ENCODE peak calls at places on chromosomes 12 and 14, in five cellular contexts. K, Y, G, S and T are unnamed samples.

GRCh38 chr12:76530531-76530930 is 29.0 kb downstream of the OSBPL8 start:
- DNase-seq in K (no peak), Y (no peak), S (no peak), G (no peak), T (no peak)

GRCh38 chr12:79776111-79776510 is 85.3 kb upstream of the PAWR start:
- DNase-seq in Y (no peak), S (no peak), G (no peak), K (no peak), T (no peak)

GRCh38 chr12:89918172-89918880 is 209.7 kb upstream of the ATP2B1 start:
- DNase-seq in Y (no peak), K (no peak), S (no peak), G (no peak), T (no peak)

GRCh38 chr14:104556256-104557021 is 23.1 kb upstream of the C14orf180 start:
- DNase-seq in G (no peak), Y (no peak), S (no peak), K (no peak), T (no peak)

GRCh38 chr14:81673930-81674329 is 140.3 kb upstream of the SEL1L start:
- DNase-seq in K (no peak), G (no peak), S (no peak), Y (no peak), T (no peak)

GRCh38 chr14:51547260-51547659 is 104.5 kb upstream of the FRMD6 start:
- DNase-seq in K (no peak), S (peak; percentile 15), G (peak; percentile 41), Y (peak; percentile 77), T (no peak)

GRCh38 chr12:52151153-52151858 is 40.5 kb downstream of the KRT80 start:
- DNase-seq in K (no peak), Y (no peak), G (no peak), S (no peak), T (no peak)

GRCh38 chr12:4438834-4439596 is 6.6 kb downstream of the FGF6 start:
- DNase-seq in G (no peak), Y (peak; percentile 8), S (no peak), K (no peak), T (no peak)

GRCh38 chr14:90698379-90698869 is 117.8 kb downstream of the TTC7B start:
- DNase-seq in G (no peak), S (peak; percentile 32), K (no peak), Y (peak; percentile 81), T (no peak)

GRCh38 chr12:106585862-106586534 is 3.2 kb downstream of the RFX4 start:
- DNase-seq in K (no peak), Y (no peak), S (no peak), G (no peak), T (no peak)

GRCh38 chr12:24919346-24920001 is 29.4 kb downstream of the BCAT1 start:
- DNase-seq in S (no peak), G (no peak), K (no peak), Y (no peak), T (no peak)

GRCh38 chr14:73008501-73008900 is 18.4 kb downstream of the ZFYVE1 start:
- DNase-seq in K (no peak), S (no peak), Y (no peak), G (no peak), T (no peak)

GRCh38 chr12:117507547-117507946 is 146.1 kb upstream of the NOS1 start:
- DNase-seq in S (no peak), K (peak; percentile 39), Y (no peak), G (no peak), T (no peak)

GRCh38 chr12:95279835-95280234 is 62.2 kb downstream of the VEZT start:
- DNase-seq in K (no peak), G (no peak), Y (no peak), S (no peak), T (no peak)

GRCh38 chr14:101198398-101199027 is 295.0 kb upstream of the RTL1 start:
- DNase-seq in S (no peak), Y (peak; percentile 26), K (peak; percentile 21), G (no peak), T (no peak)

GRCh38 chr14:36771256-36771655 is 109.6 kb downstream of the PAX9 start:
- DNase-seq in S (no peak), K (no peak), Y (no peak), G (no peak), T (no peak)

GRCh38 chr12:93107943-93108342 is 178.8 kb upstream of the EEA1 start:
- DNase-seq in Y (no peak), G (no peak), S (no peak), K (no peak), T (no peak)

GRCh38 chr12:110744176-110744575 is 1.5 kb upstream of the PPP1CC start:
- DNase-seq in Y (no peak), K (no peak), G (peak; percentile 57), S (peak; percentile 53), T (peak; percentile 50)

GRCh38 chr14:56143025-56143424 is 24.8 kb downstream of the PELI2 start:
- DNase-seq in G (no peak), Y (no peak), S (no peak), K (no peak), T (no peak)

GRCh38 chr12:65269603-65270002 is 8.9 kb upstream of the MSRB3 start:
- DNase-seq in G (no peak), K (no peak), S (no peak), Y (no peak), T (no peak)

GRCh38 chr14:61103541-61104339 is 122.7 kb downstream of the SLC38A6 start:
- DNase-seq in G (no peak), Y (no peak), S (peak; percentile 52), K (no peak), T (no peak)

GRCh38 chr14:98932436-98933325 is 339.3 kb downstream of the BCL11B start:
- DNase-seq in S (no peak), Y (no peak), K (no peak), G (no peak), T (no peak)

GRCh38 chr12:71948390-71948789 is 9.7 kb downstream of the TPH2 start:
- DNase-seq in S (no peak), K (no peak), Y (no peak), G (no peak), T (no peak)

GRCh38 chr14:63895510-63895909 is 42.7 kb downstream of the SYNE2 start:
- DNase-seq in S (no peak), K (no peak), G (no peak), Y (no peak), T (no peak)

GRCh38 chr14:95496690-95497241 is 19.7 kb downstream of the SYNE3 start:
- DNase-seq in Y (no peak), K (no peak), S (no peak), G (no peak), T (peak; percentile 14)

GRCh38 chr12:16604853-16605252 is 1.1 kb downstream of the LMO3 start:
- DNase-seq in G (no peak), S (no peak), Y (no peak), K (no peak), T (no peak)

DNA sequence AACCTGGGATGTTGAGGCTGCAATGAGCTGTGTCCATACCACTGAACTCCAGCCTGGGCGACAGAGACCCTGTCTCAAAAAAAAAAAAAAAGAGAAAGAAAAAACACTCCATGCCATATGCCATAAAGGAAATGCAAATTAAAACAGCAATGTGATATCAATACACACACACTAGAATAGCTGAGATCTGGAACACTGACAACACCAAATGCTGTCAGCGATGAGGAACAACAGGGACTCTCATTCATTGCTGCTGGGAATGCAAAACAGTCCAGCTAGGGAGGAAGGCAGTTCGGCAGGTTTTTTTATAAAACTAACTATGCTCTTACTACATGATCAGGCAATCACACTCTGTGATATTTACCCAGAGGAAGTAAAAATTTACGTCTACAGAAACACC is 3.4 kb upstream of the ABCB9 start:
- DNase-seq in Y (no peak), G (no peak), S (no peak), K (no peak), T (no peak)
- H3K27ac ChIP-seq in Y (no peak overlapping the region), G (no peak overlapping the region), S (peak overlapping the region; percentile 20), K (no peak overlapping the region), T (no peak overlapping the region)

GRCh38 chr12:57138526-57139272 is 8.7 kb downstream of the LRP1-AS start:
- DNase-seq in G (no peak), S (peak; percentile 67), Y (no peak), K (no peak), T (no peak)
- H3K27ac ChIP-seq in G (peak overlapping the region; percentile 57), S (no peak overlapping the region), Y (no peak overlapping the region), K (no peak overlapping the region), T (peak overlapping the region; percentile 67)

DNA sequence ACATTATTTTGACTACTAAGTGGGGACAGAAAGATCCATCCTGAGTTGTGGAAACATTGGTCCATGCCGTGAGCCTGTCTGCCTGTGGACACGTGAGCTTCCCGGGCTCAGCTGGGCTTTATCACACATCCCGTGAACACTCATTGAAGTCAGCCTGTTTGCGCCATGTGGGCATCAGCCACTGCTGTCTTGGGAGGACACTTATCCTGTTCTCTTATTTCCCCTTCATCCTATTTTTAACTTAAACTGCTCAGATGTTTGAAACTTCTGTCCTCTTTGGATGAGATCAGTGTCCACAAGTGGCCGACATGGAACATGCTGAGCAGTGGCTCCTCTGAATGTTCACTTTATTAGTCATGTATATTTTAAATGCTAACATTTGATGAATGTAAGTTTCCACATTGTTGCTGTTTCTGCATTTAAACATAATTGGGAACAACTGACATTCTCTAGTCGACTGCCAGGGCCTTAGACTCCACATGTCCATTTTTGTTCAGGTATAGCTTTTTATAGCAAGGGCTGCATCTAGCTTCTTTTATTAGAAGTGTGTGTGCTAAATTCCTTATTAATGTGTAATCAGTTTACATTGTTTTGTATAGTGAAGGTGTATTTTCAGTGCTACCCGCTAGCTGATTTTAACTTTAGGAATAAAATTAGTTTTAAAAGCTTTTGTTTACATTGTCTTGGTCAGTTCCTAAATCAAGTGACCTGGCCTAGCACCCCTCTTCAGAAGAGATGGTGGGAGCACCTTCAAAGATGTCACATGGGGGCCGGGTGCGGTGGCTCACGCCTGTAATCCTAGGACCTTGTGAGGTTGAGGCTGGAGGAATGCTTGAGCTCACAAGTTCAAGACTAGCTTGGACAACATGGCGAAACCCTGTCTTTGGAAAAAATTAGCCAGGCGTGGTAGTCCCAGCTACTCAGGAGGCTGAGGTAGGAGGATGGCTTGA is 24.0 kb downstream of the RNF34 start:
- DNase-seq in S (no peak), G (no peak), K (no peak), Y (no peak), T (no peak)
- H3K27ac ChIP-seq in S (no peak overlapping the region), G (no peak overlapping the region), K (no peak overlapping the region), Y (no peak overlapping the region), T (no peak overlapping the region)

GRCh38 chr14:100080206-100080605 is 15.0 kb downstream of the EVL start:
- DNase-seq in G (no peak), S (no peak), K (no peak), Y (no peak), T (no peak)
- H3K27ac ChIP-seq in G (no peak overlapping the region), S (no peak overlapping the region), K (no peak overlapping the region), Y (no peak overlapping the region), T (no peak overlapping the region)

GRCh38 chr14:103542545-103543088 is 13.6 kb downstream of the TRMT61A start:
- DNase-seq in S (no peak), Y (no peak), K (peak; percentile 54), G (no peak), T (peak; percentile 89)
- H3K27ac ChIP-seq in S (no peak overlapping the region), Y (peak overlapping the region; percentile 72), K (peak overlapping the region; percentile 16), G (peak overlapping the region; percentile 2), T (peak overlapping the region; percentile 97)

GRCh38 chr12:96400631-96401060 is 407 bp upstream of the CDK17 start:
- DNase-seq in S (no peak), K (no peak), Y (no peak), G (no peak), T (no peak)

GRCh38 chr12:96399081-96399918 is 939 bp downstream of the CDK17 start:
- DNase-seq in K (peak; percentile 70), G (peak; percentile 63), S (peak; percentile 59), Y (peak; percentile 81), T (peak; percentile 56)

GRCh38 chr12:96398422-96399080 is 1.7 kb downstream of the CDK17 start:
- DNase-seq in S (no peak), K (no peak), Y (no peak), G (no peak), T (peak; percentile 60)

GRCh38 chr12:96401061-96401871 is 1.0 kb upstream of the CDK17 start:
- DNase-seq in K (no peak), S (peak; percentile 13), Y (no peak), G (no peak), T (no peak)

GRCh38 chr12:96399919-96400630 is at the start of gene CDK17:
- DNase-seq in G (peak; percentile 66), K (peak; percentile 85), S (peak; percentile 88), Y (peak; percentile 88), T (peak; percentile 78)
- H3K27ac ChIP-seq in G (peak within 1 kb of the TSS; percentile 98), K (peak within 1 kb of the TSS; percentile 97), S (peak within 1 kb of the TSS; percentile 98), Y (peak within 1 kb of the TSS; percentile 97), T (peak within 1 kb of the TSS; percentile 94)